ENCODE peak calls at places on chromosomes 7 and 10, in seven cellular contexts. One of them, this sample, is unnamed.

GRCh38 chr7:32155712-32156111 is 85.5 kb upstream of the PDE1C start:
- DNase-seq in AG04450: no peak
- DNase-seq in A673: no peak
- DNase-seq in astrocyte: no peak
- DNase-seq in GM13976: no peak
- DNase-seq in mucosa of descending colon: no peak
- DNase-seq in heart left ventricle: no peak
- DNase-seq in this sample: no peak

GRCh38 chr7:103093429-103093828 is 18.5 kb downstream of the ARMC10 start:
- DNase-seq in AG04450: no peak
- DNase-seq in A673: no peak
- DNase-seq in astrocyte: no peak
- DNase-seq in GM13976: no peak
- DNase-seq in mucosa of descending colon: no peak
- DNase-seq in heart left ventricle: no peak
- DNase-seq in this sample: no peak

GRCh38 chr7:122166708-122167107 is 22.7 kb upstream of the AASS start:
- DNase-seq in AG04450: no peak
- DNase-seq in A673: no peak
- DNase-seq in astrocyte: peak; percentile 81
- DNase-seq in GM13976: no peak
- DNase-seq in mucosa of descending colon: no peak
- DNase-seq in heart left ventricle: no peak
- DNase-seq in this sample: no peak

GRCh38 chr7:130973637-130974036 is 239.6 kb upstream of the KLF14 start:
- DNase-seq in AG04450: no peak
- DNase-seq in A673: no peak
- DNase-seq in astrocyte: no peak
- DNase-seq in GM13976: no peak
- DNase-seq in mucosa of descending colon: no peak
- DNase-seq in heart left ventricle: no peak
- DNase-seq in this sample: no peak

GRCh38 chr10:89683911-89684310 is 17.5 kb upstream of the KIF20B start:
- DNase-seq in AG04450: no peak
- DNase-seq in A673: no peak
- DNase-seq in astrocyte: no peak
- DNase-seq in GM13976: no peak
- DNase-seq in mucosa of descending colon: no peak
- DNase-seq in heart left ventricle: no peak
- DNase-seq in this sample: no peak

GRCh38 chr10:116329153-116329552 is 4.9 kb downstream of the CCDC172 start:
- DNase-seq in AG04450: no peak
- DNase-seq in A673: no peak
- DNase-seq in astrocyte: no peak
- DNase-seq in GM13976: no peak
- DNase-seq in mucosa of descending colon: no peak
- DNase-seq in heart left ventricle: no peak
- DNase-seq in this sample: no peak

GRCh38 chr10:132497083-132497680 is 40.4 kb upstream of the INPP5A start:
- DNase-seq in AG04450: no peak
- DNase-seq in A673: no peak
- DNase-seq in astrocyte: no peak
- DNase-seq in GM13976: no peak
- DNase-seq in mucosa of descending colon: no peak
- DNase-seq in heart left ventricle: no peak
- DNase-seq in this sample: no peak

GRCh38 chr10:98414932-98415709 is at the start of gene PYROXD2:
- DNase-seq in AG04450: peak; percentile 81
- DNase-seq in A673: peak; percentile 95
- DNase-seq in astrocyte: peak; percentile 85
- DNase-seq in GM13976: peak; percentile 74
- DNase-seq in mucosa of descending colon: peak; percentile 94
- DNase-seq in heart left ventricle: peak; percentile 96
- DNase-seq in this sample: peak; percentile 48

GRCh38 chr7:129764685-129765084 is 153.2 kb downstream of the NRF1 start:
- DNase-seq in AG04450: no peak
- DNase-seq in A673: no peak
- DNase-seq in astrocyte: no peak
- DNase-seq in GM13976: no peak
- DNase-seq in mucosa of descending colon: no peak
- DNase-seq in heart left ventricle: no peak
- DNase-seq in this sample: no peak

GRCh38 chr10:70323143-70323696 is 39.4 kb upstream of the NPFFR1 start:
- DNase-seq in AG04450: no peak
- DNase-seq in A673: no peak
- DNase-seq in astrocyte: no peak
- DNase-seq in GM13976: no peak
- DNase-seq in mucosa of descending colon: peak; percentile 34
- DNase-seq in heart left ventricle: no peak
- DNase-seq in this sample: no peak

GRCh38 chr10:66836057-66836456 is 89.8 kb upstream of the LRRTM3 start:
- DNase-seq in AG04450: peak; percentile 37
- DNase-seq in A673: peak; percentile 13
- DNase-seq in astrocyte: peak; percentile 89
- DNase-seq in GM13976: no peak
- DNase-seq in mucosa of descending colon: no peak
- DNase-seq in heart left ventricle: no peak
- DNase-seq in this sample: no peak

GRCh38 chr10:34526186-34526585 is 288.9 kb downstream of the PARD3 start:
- DNase-seq in AG04450: no peak
- DNase-seq in A673: peak; percentile 45
- DNase-seq in astrocyte: peak; percentile 70
- DNase-seq in GM13976: no peak
- DNase-seq in mucosa of descending colon: no peak
- DNase-seq in heart left ventricle: no peak
- DNase-seq in this sample: no peak

GRCh38 chr10:73797324-73798025 is 12.1 kb downstream of the ZSWIM8 start:
- DNase-seq in AG04450: no peak
- DNase-seq in A673: no peak
- DNase-seq in astrocyte: no peak
- DNase-seq in GM13976: no peak
- DNase-seq in mucosa of descending colon: peak; percentile 24
- DNase-seq in heart left ventricle: no peak
- DNase-seq in this sample: no peak

GRCh38 chr7:105906690-105907089 is 30.3 kb upstream of the ATXN7L1 start:
- DNase-seq in AG04450: no peak
- DNase-seq in A673: no peak
- DNase-seq in astrocyte: peak; percentile 12
- DNase-seq in GM13976: no peak
- DNase-seq in mucosa of descending colon: no peak
- DNase-seq in heart left ventricle: no peak
- DNase-seq in this sample: no peak

DNA sequence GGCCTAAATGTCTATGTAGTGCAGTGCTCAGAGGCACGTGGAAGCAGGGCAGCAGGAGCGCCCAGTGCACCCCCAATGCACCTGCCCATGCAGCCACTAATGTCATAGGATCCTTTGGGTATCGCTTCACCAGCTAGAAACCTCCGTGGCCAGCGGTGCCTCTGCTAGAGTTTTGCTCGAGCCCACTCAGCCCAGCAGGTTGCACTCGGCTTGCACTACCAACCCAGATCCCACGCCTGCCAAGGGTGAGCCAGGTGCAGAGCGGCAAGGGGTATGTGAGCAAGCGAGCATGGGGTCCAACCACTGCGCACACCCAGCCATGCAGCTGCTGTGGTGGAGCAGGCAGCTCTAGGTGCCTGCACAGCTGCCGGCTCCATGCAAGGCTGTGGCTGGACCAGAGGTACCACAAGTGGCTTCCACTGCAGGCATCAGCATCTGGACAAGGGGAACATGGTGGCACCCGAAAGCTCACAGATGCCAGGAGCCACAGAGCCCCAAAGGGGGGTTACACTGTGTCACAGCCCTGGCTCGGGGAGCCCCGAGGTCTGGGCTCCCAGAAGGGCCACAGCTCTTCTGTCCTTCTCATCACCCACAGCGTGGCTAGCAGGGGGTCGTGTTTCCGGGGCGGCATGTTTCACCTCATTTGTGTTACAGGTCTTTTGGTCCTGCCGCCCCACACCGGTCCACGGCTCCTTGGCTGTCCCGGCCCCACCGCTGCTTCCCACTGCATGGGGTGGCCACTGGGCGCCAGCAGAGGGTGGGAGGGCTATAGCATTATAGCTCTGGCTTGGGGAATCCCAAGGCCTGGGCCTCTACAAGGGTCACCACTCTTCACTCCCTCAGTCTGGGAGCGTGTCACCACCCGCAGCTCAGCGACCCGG is 2.3 kb upstream of the NCAPG2 start:
- DNase-seq in AG04450: no peak
- DNase-seq in A673: no peak
- DNase-seq in astrocyte: no peak
- DNase-seq in GM13976: no peak
- DNase-seq in mucosa of descending colon: no peak
- DNase-seq in heart left ventricle: no peak
- DNase-seq in this sample: no peak
- TF ChIP-seq CTCF in AG04450: no peak
- TF ChIP-seq CTCF in A673: no peak
- TF ChIP-seq CTCF in astrocyte: no peak
- TF ChIP-seq CTCF in GM13976: no peak
- TF ChIP-seq CTCF in mucosa of descending colon: no peak
- TF ChIP-seq CTCF in heart left ventricle: no peak
- TF ChIP-seq CTCF in this sample: no peak

GRCh38 chr10:118615888-118616287 is 20.4 kb upstream of the PRLHR start:
- DNase-seq in AG04450: no peak
- DNase-seq in A673: peak; percentile 69
- DNase-seq in astrocyte: no peak
- DNase-seq in GM13976: no peak
- DNase-seq in mucosa of descending colon: no peak
- DNase-seq in heart left ventricle: no peak
- DNase-seq in this sample: no peak
- TF ChIP-seq CTCF in AG04450: no peak
- TF ChIP-seq CTCF in A673: peak; percentile 45
- TF ChIP-seq CTCF in astrocyte: no peak
- TF ChIP-seq CTCF in GM13976: no peak
- TF ChIP-seq CTCF in mucosa of descending colon: no peak
- TF ChIP-seq CTCF in heart left ventricle: peak; percentile 19
- TF ChIP-seq CTCF in this sample: no peak

GRCh38 chr7:75880242-75880641 is 1.4 kb downstream of the RHBDD2 start:
- DNase-seq in AG04450: no peak
- DNase-seq in A673: no peak
- DNase-seq in astrocyte: no peak
- DNase-seq in GM13976: no peak
- DNase-seq in mucosa of descending colon: no peak
- DNase-seq in heart left ventricle: no peak
- DNase-seq in this sample: no peak

GRCh38 chr7:75879771-75880184 is 944 bp downstream of the RHBDD2 start:
- DNase-seq in AG04450: no peak
- DNase-seq in A673: peak; percentile 78
- DNase-seq in astrocyte: peak; percentile 87
- DNase-seq in GM13976: no peak
- DNase-seq in mucosa of descending colon: no peak
- DNase-seq in heart left ventricle: no peak
- DNase-seq in this sample: no peak

GRCh38 chr7:75878312-75878768 is 494 bp upstream of the RHBDD2 start:
- DNase-seq in AG04450: no peak
- DNase-seq in A673: no peak
- DNase-seq in astrocyte: no peak
- DNase-seq in GM13976: no peak
- DNase-seq in mucosa of descending colon: no peak
- DNase-seq in heart left ventricle: no peak
- DNase-seq in this sample: no peak

GRCh38 chr7:75881436-75882095 is 2.7 kb downstream of the RHBDD2 start:
- DNase-seq in AG04450: no peak
- DNase-seq in A673: peak; percentile 63
- DNase-seq in astrocyte: no peak
- DNase-seq in GM13976: no peak
- DNase-seq in mucosa of descending colon: no peak
- DNase-seq in heart left ventricle: no peak
- DNase-seq in this sample: no peak

DNA sequence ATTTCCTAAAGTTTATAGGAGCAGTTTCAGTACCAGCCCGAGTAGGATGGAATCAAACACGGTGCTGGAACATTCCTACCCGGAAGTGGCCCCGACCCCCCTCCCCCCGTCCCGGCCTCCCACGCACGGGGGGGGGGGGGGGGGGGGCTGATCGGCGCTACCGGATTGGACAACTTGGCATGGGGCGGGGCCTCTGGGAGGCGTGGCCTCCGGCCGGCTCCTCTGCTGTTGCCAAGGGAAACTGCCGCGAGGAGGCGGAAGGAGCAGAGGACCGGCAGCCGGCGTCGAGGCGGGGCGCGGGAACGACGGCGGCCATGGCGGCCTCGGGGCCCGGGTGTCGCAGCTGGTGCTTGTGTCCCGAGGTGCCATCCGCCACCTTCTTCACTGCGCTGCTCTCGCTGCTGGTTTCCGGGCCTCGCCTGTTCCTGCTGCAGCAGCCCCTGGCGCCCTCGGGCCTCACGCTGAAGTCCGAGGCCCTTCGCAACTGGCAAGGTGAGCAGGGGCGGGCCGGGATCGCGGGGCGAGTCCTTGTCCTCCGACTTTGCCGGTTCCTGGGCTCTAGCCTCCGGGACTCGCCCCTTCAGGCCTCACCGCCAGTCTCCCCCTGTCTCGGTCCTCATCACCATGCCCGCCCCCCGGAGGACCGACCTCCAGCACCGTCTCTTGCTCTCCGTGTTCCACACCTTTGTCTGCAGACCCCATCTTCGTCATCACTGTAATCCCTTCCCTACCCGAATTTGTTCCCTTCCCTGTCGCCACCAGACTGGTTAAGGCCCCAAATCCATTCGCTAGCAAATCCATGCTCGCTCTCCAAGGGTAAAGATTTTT is at the start of gene RHBDD2:
- DNase-seq in AG04450: peak; percentile 67
- DNase-seq in A673: peak; percentile 96
- DNase-seq in astrocyte: peak; percentile 71
- DNase-seq in GM13976: peak; percentile 100
- DNase-seq in mucosa of descending colon: peak; percentile 99
- DNase-seq in heart left ventricle: peak; percentile 97
- DNase-seq in this sample: peak; percentile 96
- TF ChIP-seq CTCF in AG04450: peak; percentile 6
- TF ChIP-seq CTCF in A673: no peak
- TF ChIP-seq CTCF in astrocyte: no peak
- TF ChIP-seq CTCF in GM13976: peak; percentile 34
- TF ChIP-seq CTCF in mucosa of descending colon: peak; percentile 26
- TF ChIP-seq CTCF in heart left ventricle: peak; percentile 3
- TF ChIP-seq CTCF in this sample: no peak

GRCh38 chr7:100966542-100967291 is 2.6 kb upstream of the MUC12 start:
- DNase-seq in AG04450: no peak
- DNase-seq in A673: no peak
- DNase-seq in astrocyte: no peak
- DNase-seq in GM13976: peak; percentile 58
- DNase-seq in mucosa of descending colon: peak; percentile 79
- DNase-seq in heart left ventricle: no peak
- DNase-seq in this sample: no peak

GRCh38 chr7:100964630-100965029 is 4.7 kb upstream of the MUC12 start:
- DNase-seq in AG04450: no peak
- DNase-seq in A673: no peak
- DNase-seq in astrocyte: no peak
- DNase-seq in GM13976: peak; percentile 41
- DNase-seq in mucosa of descending colon: no peak
- DNase-seq in heart left ventricle: no peak
- DNase-seq in this sample: no peak

GRCh38 chr7:100967292-100967863 is 2.0 kb upstream of the MUC12 start:
- DNase-seq in AG04450: no peak
- DNase-seq in A673: no peak
- DNase-seq in astrocyte: no peak
- DNase-seq in GM13976: peak; percentile 51
- DNase-seq in mucosa of descending colon: no peak
- DNase-seq in heart left ventricle: no peak
- DNase-seq in this sample: no peak

GRCh38 chr7:100965051-100965722 is 4.2 kb upstream of the MUC12 start:
- DNase-seq in AG04450: no peak
- DNase-seq in A673: no peak
- DNase-seq in astrocyte: no peak
- DNase-seq in GM13976: peak; percentile 55
- DNase-seq in mucosa of descending colon: no peak
- DNase-seq in heart left ventricle: no peak
- DNase-seq in this sample: no peak

GRCh38 chr7:100965723-100966541 is 3.4 kb upstream of the MUC12 start:
- DNase-seq in AG04450: no peak
- DNase-seq in A673: peak; percentile 87
- DNase-seq in astrocyte: no peak
- DNase-seq in GM13976: peak; percentile 98
- DNase-seq in mucosa of descending colon: peak; percentile 98
- DNase-seq in heart left ventricle: peak; percentile 56
- DNase-seq in this sample: peak; percentile 67
- TF ChIP-seq CTCF in AG04450: peak; percentile 64
- TF ChIP-seq CTCF in A673: peak; percentile 97
- TF ChIP-seq CTCF in astrocyte: peak; percentile 37
- TF ChIP-seq CTCF in GM13976: peak; percentile 99
- TF ChIP-seq CTCF in mucosa of descending colon: peak; percentile 98
- TF ChIP-seq CTCF in heart left ventricle: peak; percentile 54
- TF ChIP-seq CTCF in this sample: peak; percentile 91